ENCODE peak calls at places on chromosomes 4 and X, in four cellular contexts. One of them, this sample, is unnamed.

GRCh38 chr4:74670583-74670982 is 123.7 kb downstream of the BTC start:
- DNase-seq in PC-3: peak; percentile 29
- DNase-seq in GM23248: no peak
- DNase-seq in HCT116: no peak
- DNase-seq in this sample: no peak

GRCh38 chr4:184447664-184448063 is 26.7 kb downstream of the IRF2 start:
- DNase-seq in PC-3: no peak
- DNase-seq in GM23248: no peak
- DNase-seq in HCT116: no peak
- DNase-seq in this sample: no peak

GRCh38 chr4:1192493-1193205 is 20.3 kb upstream of the SPON2 start:
- DNase-seq in PC-3: no peak
- DNase-seq in GM23248: no peak
- DNase-seq in HCT116: no peak
- DNase-seq in this sample: no peak

GRCh38 chrX:48617542-48618340 is 20.4 kb downstream of the WDR13 start:
- DNase-seq in PC-3: no peak
- DNase-seq in GM23248: peak; percentile 33
- DNase-seq in HCT116: no peak
- DNase-seq in this sample: no peak

GRCh38 chrX:135484636-135485289 is 35.7 kb upstream of the INTS6L start:
- DNase-seq in PC-3: peak; percentile 55
- DNase-seq in GM23248: peak; percentile 63
- DNase-seq in HCT116: peak; percentile 21
- DNase-seq in this sample: peak; percentile 63

GRCh38 chrX:20067709-20068315 is 48.9 kb downstream of the MAP7D2 start:
- DNase-seq in PC-3: peak; percentile 74
- DNase-seq in GM23248: peak; percentile 90
- DNase-seq in HCT116: peak; percentile 23
- DNase-seq in this sample: peak; percentile 80

GRCh38 chr4:5798447-5798846 is 87.4 kb downstream of the EVC start:
- DNase-seq in PC-3: no peak
- DNase-seq in GM23248: peak; percentile 28
- DNase-seq in HCT116: no peak
- DNase-seq in this sample: no peak

GRCh38 chrX:46961574-46962279 is 49.5 kb downstream of the JADE3 start:
- DNase-seq in PC-3: no peak
- DNase-seq in GM23248: no peak
- DNase-seq in HCT116: no peak
- DNase-seq in this sample: no peak

GRCh38 chr4:10656988-10657387 is 27.6 kb downstream of the CLNK start:
- DNase-seq in PC-3: peak; percentile 89
- DNase-seq in GM23248: no peak
- DNase-seq in HCT116: peak; percentile 63
- DNase-seq in this sample: no peak

GRCh38 chrX:97743014-97743413 is 859.3 kb downstream of the RPA4 start:
- DNase-seq in PC-3: no peak
- DNase-seq in GM23248: peak; percentile 7
- DNase-seq in HCT116: no peak
- DNase-seq in this sample: peak; percentile 74

GRCh38 chrX:126815816-126816215 is 3.7 kb upstream of the PRR32 start:
- DNase-seq in PC-3: no peak
- DNase-seq in GM23248: no peak
- DNase-seq in HCT116: no peak
- DNase-seq in this sample: no peak

GRCh38 chr4:100823993-100824323 is 306.1 kb upstream of the EMCN start:
- DNase-seq in PC-3: no peak
- DNase-seq in GM23248: no peak
- DNase-seq in HCT116: no peak
- DNase-seq in this sample: no peak

GRCh38 chr4:100816646-100817045 is 298.8 kb upstream of the EMCN start:
- DNase-seq in PC-3: peak; percentile 19
- DNase-seq in GM23248: no peak
- DNase-seq in HCT116: no peak
- DNase-seq in this sample: no peak

GRCh38 chr4:100823066-100823992 is 305.5 kb upstream of the EMCN start:
- DNase-seq in PC-3: peak; percentile 71
- DNase-seq in GM23248: peak; percentile 7
- DNase-seq in HCT116: peak; percentile 26
- DNase-seq in this sample: no peak

GRCh38 chr4:100819505-100819904 is 301.7 kb upstream of the EMCN start:
- DNase-seq in PC-3: no peak
- DNase-seq in GM23248: no peak
- DNase-seq in HCT116: no peak
- DNase-seq in this sample: no peak

GRCh38 chr4:100820249-100820648 is 302.4 kb upstream of the EMCN start:
- DNase-seq in PC-3: no peak
- DNase-seq in GM23248: no peak
- DNase-seq in HCT116: no peak
- DNase-seq in this sample: no peak
- H3K9me2 ChIP-seq in PC-3: no peaks in the 10 kb centered on the region
- H3K9me2 ChIP-seq in GM23248: no peaks in the 10 kb centered on the region
- H3K9me2 ChIP-seq in HCT116: no peaks in the 10 kb centered on the region
- H3K9me2 ChIP-seq in this sample: no peaks in the 10 kb centered on the region

GRCh38 chr4:120919358-120919757 is 3.2 kb downstream of the PRDM5 start:
- DNase-seq in PC-3: no peak
- DNase-seq in GM23248: peak; percentile 27
- DNase-seq in HCT116: no peak
- DNase-seq in this sample: no peak

GRCh38 chr4:120918092-120918491 is 4.4 kb downstream of the PRDM5 start:
- DNase-seq in PC-3: no peak
- DNase-seq in GM23248: no peak
- DNase-seq in HCT116: no peak
- DNase-seq in this sample: no peak

GRCh38 chr4:120920666-120921065 is 1.9 kb downstream of the PRDM5 start:
- DNase-seq in PC-3: no peak
- DNase-seq in GM23248: no peak
- DNase-seq in HCT116: no peak
- DNase-seq in this sample: no peak

GRCh38 chr4:120916937-120917336 is 5.6 kb downstream of the PRDM5 start:
- DNase-seq in PC-3: no peak
- DNase-seq in GM23248: no peak
- DNase-seq in HCT116: no peak
- DNase-seq in this sample: no peak

GRCh38 chr4:120918788-120919187 is 3.7 kb downstream of the PRDM5 start:
- DNase-seq in PC-3: no peak
- DNase-seq in GM23248: peak; percentile 65
- DNase-seq in HCT116: no peak
- DNase-seq in this sample: no peak
- H3K27ac ChIP-seq in PC-3: no peak overlapping the region
- H3K27ac ChIP-seq in GM23248: no peak overlapping the region
- H3K27ac ChIP-seq in HCT116: no peak overlapping the region
- H3K27ac ChIP-seq in this sample: no peak overlapping the region

DNA sequence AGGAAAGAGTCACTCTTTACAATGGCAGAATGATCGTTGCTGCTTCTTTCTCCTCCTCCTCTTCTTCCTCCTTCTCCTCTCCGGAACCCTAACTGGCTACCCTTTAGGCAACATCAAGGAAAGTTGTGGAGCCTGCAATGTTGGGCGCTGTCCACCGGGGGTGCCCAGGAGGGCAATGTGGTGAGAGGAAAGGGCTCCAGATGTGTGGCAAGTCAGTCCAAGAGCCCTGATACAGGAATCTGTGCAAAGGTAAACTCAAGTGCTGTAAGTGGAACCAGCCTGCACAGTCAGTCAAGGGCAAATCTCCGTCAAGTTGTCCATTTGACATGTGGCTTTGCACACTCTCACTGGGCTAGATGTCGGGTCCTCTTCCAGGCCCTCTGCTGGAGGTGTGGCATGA is 2.8 kb downstream of the RTL5 start:
- DNase-seq in PC-3: peak; percentile 44
- DNase-seq in GM23248: peak; percentile 49
- DNase-seq in HCT116: no peak
- DNase-seq in this sample: no peak
- H3K27me3 ChIP-seq in PC-3: peaks cover 12% of the 10 kb centered on the region
- H3K27me3 ChIP-seq in GM23248: no peaks in the 10 kb centered on the region
- H3K27me3 ChIP-seq in HCT116: no peaks in the 10 kb centered on the region
- H3K27me3 ChIP-seq in this sample: no peaks in the 10 kb centered on the region

GRCh38 chr4:66229885-66230284 is 559.6 kb upstream of the EPHA5 start:
- DNase-seq in PC-3: no peak
- DNase-seq in GM23248: no peak
- DNase-seq in HCT116: no peak
- DNase-seq in this sample: no peak
- H3K9me2 ChIP-seq in PC-3: no peaks in the 10 kb centered on the region
- H3K9me2 ChIP-seq in GM23248: no peaks in the 10 kb centered on the region
- H3K9me2 ChIP-seq in HCT116: no peaks in the 10 kb centered on the region
- H3K9me2 ChIP-seq in this sample: no peaks in the 10 kb centered on the region

GRCh38 chr4:180189639-180190038 is 2053.6 kb upstream of the TENM3 start:
- DNase-seq in PC-3: no peak
- DNase-seq in GM23248: no peak
- DNase-seq in HCT116: no peak
- DNase-seq in this sample: no peak

DNA sequence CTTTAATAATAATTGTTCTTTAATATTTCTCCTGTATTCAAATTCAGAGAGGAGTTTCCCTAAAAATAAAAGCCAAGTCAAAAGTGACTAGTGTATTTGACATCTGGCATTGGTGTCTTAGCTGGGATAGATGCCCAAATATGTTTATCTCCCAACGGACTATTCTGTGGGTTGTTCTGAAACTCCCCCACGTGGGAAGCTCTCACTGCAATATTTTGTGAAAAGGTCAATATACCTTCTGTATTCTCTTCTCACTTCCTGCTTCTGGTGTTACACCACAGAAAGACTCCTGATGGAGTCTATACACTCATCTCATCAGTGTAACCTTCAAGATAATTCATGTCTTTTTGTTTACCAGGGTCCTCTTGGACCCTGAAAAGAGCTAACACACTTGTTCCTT is 2052.8 kb upstream of the TENM3 start:
- DNase-seq in PC-3: no peak
- DNase-seq in GM23248: no peak
- DNase-seq in HCT116: no peak
- DNase-seq in this sample: no peak
- H3K27ac ChIP-seq in PC-3: no peak overlapping the region
- H3K27ac ChIP-seq in GM23248: no peak overlapping the region
- H3K27ac ChIP-seq in HCT116: no peak overlapping the region
- H3K27ac ChIP-seq in this sample: no peak overlapping the region

GRCh38 chr4:152687974-152688599 is 8.3 kb upstream of the TMEM154 start:
- DNase-seq in PC-3: no peak
- DNase-seq in GM23248: no peak
- DNase-seq in HCT116: no peak
- DNase-seq in this sample: no peak

GRCh38 chr4:152684007-152684406 is 4.2 kb upstream of the TMEM154 start:
- DNase-seq in PC-3: no peak
- DNase-seq in GM23248: no peak
- DNase-seq in HCT116: no peak
- DNase-seq in this sample: no peak

GRCh38 chr4:152689615-152690501 is 10.1 kb upstream of the TMEM154 start:
- DNase-seq in PC-3: no peak
- DNase-seq in GM23248: no peak
- DNase-seq in HCT116: no peak
- DNase-seq in this sample: no peak

GRCh38 chr4:152684587-152684986 is 4.8 kb upstream of the TMEM154 start:
- DNase-seq in PC-3: no peak
- DNase-seq in GM23248: no peak
- DNase-seq in HCT116: no peak
- DNase-seq in this sample: no peak

GRCh38 chr4:152686452-152687013 is 6.7 kb upstream of the TMEM154 start:
- DNase-seq in PC-3: no peak
- DNase-seq in GM23248: no peak
- DNase-seq in HCT116: no peak
- DNase-seq in this sample: no peak
- H3K27me3 ChIP-seq in PC-3: no peaks in the 10 kb centered on the region
- H3K27me3 ChIP-seq in GM23248: peaks cover 13% of the 10 kb centered on the region
- H3K27me3 ChIP-seq in HCT116: no peaks in the 10 kb centered on the region
- H3K27me3 ChIP-seq in this sample: no peaks in the 10 kb centered on the region